ENCODE peak calls at places on chromosomes 3 and 15, in five cellular contexts. One of them, this sample, is unnamed.

GRCh38 chr3:188128905-188129304 is 25.1 kb upstream of the LPP start:
- DNase-seq in IMR-90: no peak
- DNase-seq in fibroblast of mammary gland: no peak
- DNase-seq in tibial nerve: no peak
- DNase-seq in mucosa of descending colon: no peak
- DNase-seq in this sample: no peak

GRCh38 chr15:97966924-97967620 is 6.6 kb downstream of the ARRDC4 start:
- DNase-seq in IMR-90: no peak
- DNase-seq in fibroblast of mammary gland: peak
- DNase-seq in tibial nerve: no peak
- DNase-seq in mucosa of descending colon: no peak
- DNase-seq in this sample: no peak

GRCh38 chr3:10816863-10817253 is 830 bp downstream of the SLC6A11 start:
- DNase-seq in IMR-90: no peak
- DNase-seq in fibroblast of mammary gland: no peak
- DNase-seq in tibial nerve: no peak
- DNase-seq in mucosa of descending colon: no peak
- DNase-seq in this sample: no peak

GRCh38 chr15:44603126-44603525 is 60.3 kb downstream of the SPG11 start:
- DNase-seq in IMR-90: no peak
- DNase-seq in fibroblast of mammary gland: no peak
- DNase-seq in tibial nerve: no peak
- DNase-seq in mucosa of descending colon: no peak
- DNase-seq in this sample: no peak

GRCh38 chr3:6528951-6529350 is 332.0 kb upstream of the GRM7 start:
- DNase-seq in IMR-90: no peak
- DNase-seq in fibroblast of mammary gland: no peak
- DNase-seq in tibial nerve: no peak
- DNase-seq in mucosa of descending colon: no peak
- DNase-seq in this sample: peak

GRCh38 chr3:183369117-183369516 is 59.3 kb downstream of the MCF2L2 start:
- DNase-seq in IMR-90: no peak
- DNase-seq in fibroblast of mammary gland: no peak
- DNase-seq in tibial nerve: no peak
- DNase-seq in mucosa of descending colon: no peak
- DNase-seq in this sample: no peak

GRCh38 chr3:140096037-140096436 is 161.1 kb downstream of the CLSTN2 start:
- DNase-seq in IMR-90: no peak
- DNase-seq in fibroblast of mammary gland: no peak
- DNase-seq in tibial nerve: no peak
- DNase-seq in mucosa of descending colon: no peak
- DNase-seq in this sample: no peak

GRCh38 chr15:65916664-65917406 is 47.5 kb downstream of the RAB11A start:
- DNase-seq in IMR-90: peak
- DNase-seq in fibroblast of mammary gland: peak
- DNase-seq in tibial nerve: peak
- DNase-seq in mucosa of descending colon: peak
- DNase-seq in this sample: peak

GRCh38 chr3:122324871-122325323 is at the start of gene CSTA:
- DNase-seq in IMR-90: no peak
- DNase-seq in fibroblast of mammary gland: peak
- DNase-seq in tibial nerve: no peak
- DNase-seq in mucosa of descending colon: no peak
- DNase-seq in this sample: peak

GRCh38 chr15:95409924-95410323 is 920.6 kb upstream of the NR2F2 start:
- DNase-seq in IMR-90: peak
- DNase-seq in fibroblast of mammary gland: no peak
- DNase-seq in tibial nerve: no peak
- DNase-seq in mucosa of descending colon: no peak
- DNase-seq in this sample: no peak

GRCh38 chr15:98551936-98552562 is 96.3 kb upstream of the IGF1R start:
- DNase-seq in IMR-90: no peak
- DNase-seq in fibroblast of mammary gland: no peak
- DNase-seq in tibial nerve: no peak
- DNase-seq in mucosa of descending colon: no peak
- DNase-seq in this sample: no peak

GRCh38 chr3:174251696-174252095 is 607.4 kb upstream of the NAALADL2 start:
- DNase-seq in IMR-90: no peak
- DNase-seq in fibroblast of mammary gland: no peak
- DNase-seq in tibial nerve: no peak
- DNase-seq in mucosa of descending colon: no peak
- DNase-seq in this sample: no peak

GRCh38 chr3:124887177-124887995 is at the start of gene ITGB5:
- DNase-seq in IMR-90: peak
- DNase-seq in fibroblast of mammary gland: peak
- DNase-seq in tibial nerve: peak
- DNase-seq in mucosa of descending colon: peak
- DNase-seq in this sample: peak

GRCh38 chr3:77254967-77255831 is 215.3 kb downstream of the ROBO2 start:
- DNase-seq in IMR-90: peak
- DNase-seq in fibroblast of mammary gland: peak
- DNase-seq in tibial nerve: peak
- DNase-seq in mucosa of descending colon: no peak
- DNase-seq in this sample: peak

GRCh38 chr15:40103864-40104271 is 4.8 kb downstream of the BMF start:
- DNase-seq in IMR-90: no peak
- DNase-seq in fibroblast of mammary gland: no peak
- DNase-seq in tibial nerve: no peak
- DNase-seq in mucosa of descending colon: no peak
- DNase-seq in this sample: no peak

GRCh38 chr3:132210476-132211346 is 106.5 kb upstream of the ACP3 start:
- DNase-seq in IMR-90: no peak
- DNase-seq in fibroblast of mammary gland: no peak
- DNase-seq in tibial nerve: no peak
- DNase-seq in mucosa of descending colon: peak
- DNase-seq in this sample: peak

DNA sequence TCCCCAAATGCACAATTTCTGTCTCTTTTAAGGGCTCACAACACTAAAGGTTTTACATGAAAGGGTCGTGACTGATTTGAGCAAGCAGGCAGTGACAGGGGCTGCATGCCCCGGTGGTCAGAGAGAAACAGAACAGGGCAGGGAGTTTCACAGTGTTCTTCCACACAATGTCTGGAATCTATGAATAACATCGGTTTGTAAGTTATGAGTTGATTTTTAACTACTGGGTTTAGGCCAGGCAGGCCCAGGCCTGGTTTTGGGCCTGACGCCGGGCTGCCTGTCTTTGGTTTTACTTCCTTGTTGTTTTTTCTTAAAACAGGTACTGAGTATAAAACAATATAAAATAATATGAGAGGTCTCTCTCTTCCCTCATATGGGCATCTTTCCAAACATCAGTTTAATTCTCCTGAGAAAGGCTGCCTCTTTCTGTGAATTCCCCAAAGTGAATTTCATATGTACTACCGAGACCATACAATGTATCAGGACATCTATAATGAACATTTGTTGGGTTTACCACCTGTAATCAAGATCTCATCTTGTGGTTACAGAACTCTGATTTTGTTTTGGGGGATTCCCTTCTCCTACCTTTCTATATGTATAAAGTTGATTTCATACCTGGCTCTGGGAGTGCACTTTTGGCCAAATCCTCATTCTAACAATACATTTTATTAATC is 74.4 kb downstream of the CD200 start:
- DNase-seq in IMR-90: no peak
- DNase-seq in fibroblast of mammary gland: no peak
- DNase-seq in tibial nerve: no peak
- DNase-seq in mucosa of descending colon: peak
- DNase-seq in this sample: no peak
- TF ChIP-seq CTCF in IMR-90: no peak
- TF ChIP-seq CTCF in fibroblast of mammary gland: no peak
- TF ChIP-seq CTCF in tibial nerve: no peak
- TF ChIP-seq CTCF in mucosa of descending colon: no peak
- TF ChIP-seq CTCF in this sample: no peak

GRCh38 chr15:31307270-31308184 is 19.1 kb upstream of the KLF13 start:
- DNase-seq in IMR-90: no peak
- DNase-seq in fibroblast of mammary gland: no peak
- DNase-seq in tibial nerve: no peak
- DNase-seq in mucosa of descending colon: no peak
- DNase-seq in this sample: no peak
- H3K4me3 ChIP-seq in IMR-90: no peak
- H3K4me3 ChIP-seq in fibroblast of mammary gland: no peak
- H3K4me3 ChIP-seq in tibial nerve: no peak
- H3K4me3 ChIP-seq in mucosa of descending colon: no peak
- H3K4me3 ChIP-seq in this sample: no peak

GRCh38 chr15:68481321-68481720 is 49.4 kb upstream of the ITGA11 start:
- DNase-seq in IMR-90: no peak
- DNase-seq in fibroblast of mammary gland: no peak
- DNase-seq in tibial nerve: no peak
- DNase-seq in mucosa of descending colon: no peak
- DNase-seq in this sample: no peak

GRCh38 chr15:68484220-68484619 is 52.3 kb upstream of the ITGA11 start:
- DNase-seq in IMR-90: no peak
- DNase-seq in fibroblast of mammary gland: no peak
- DNase-seq in tibial nerve: no peak
- DNase-seq in mucosa of descending colon: no peak
- DNase-seq in this sample: no peak

GRCh38 chr15:68480296-68480695 is 48.3 kb upstream of the ITGA11 start:
- DNase-seq in IMR-90: no peak
- DNase-seq in fibroblast of mammary gland: no peak
- DNase-seq in tibial nerve: no peak
- DNase-seq in mucosa of descending colon: no peak
- DNase-seq in this sample: no peak

GRCh38 chr15:68483165-68483564 is 51.2 kb upstream of the ITGA11 start:
- DNase-seq in IMR-90: no peak
- DNase-seq in fibroblast of mammary gland: no peak
- DNase-seq in tibial nerve: no peak
- DNase-seq in mucosa of descending colon: no peak
- DNase-seq in this sample: no peak

DNA sequence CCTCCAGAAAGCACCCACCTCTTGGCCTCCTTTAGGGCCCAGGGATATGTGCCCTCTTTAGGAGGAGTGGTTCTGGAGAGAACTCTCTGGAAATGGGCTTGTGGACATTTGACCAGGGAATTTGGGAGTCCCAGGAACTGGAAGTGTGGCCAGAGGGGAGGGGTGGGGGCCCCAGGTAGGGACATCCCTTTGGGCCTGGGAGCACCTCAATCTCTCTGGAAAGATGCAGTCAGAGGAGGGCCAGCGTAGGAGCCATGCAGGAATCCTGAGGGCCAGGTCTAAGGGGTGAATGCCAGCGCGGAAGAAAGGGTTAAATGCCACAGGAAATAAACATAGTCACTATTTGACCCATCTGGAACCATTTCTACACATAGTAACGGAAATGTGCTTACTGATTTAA is 50.3 kb upstream of the ITGA11 start:
- DNase-seq in IMR-90: no peak
- DNase-seq in fibroblast of mammary gland: no peak
- DNase-seq in tibial nerve: no peak
- DNase-seq in mucosa of descending colon: no peak
- DNase-seq in this sample: no peak
- TF ChIP-seq CTCF in IMR-90: no peak
- TF ChIP-seq CTCF in fibroblast of mammary gland: no peak
- TF ChIP-seq CTCF in tibial nerve: no peak
- TF ChIP-seq CTCF in mucosa of descending colon: no peak
- TF ChIP-seq CTCF in this sample: no peak

GRCh38 chr15:73753250-73754130 is at the start of gene INSYN1:
- DNase-seq in IMR-90: no peak
- DNase-seq in fibroblast of mammary gland: peak
- DNase-seq in tibial nerve: no peak
- DNase-seq in mucosa of descending colon: peak
- DNase-seq in this sample: peak

GRCh38 chr15:73751896-73752816 is 995 bp downstream of the INSYN1 start:
- DNase-seq in IMR-90: no peak
- DNase-seq in fibroblast of mammary gland: no peak
- DNase-seq in tibial nerve: no peak
- DNase-seq in mucosa of descending colon: no peak
- DNase-seq in this sample: no peak

GRCh38 chr15:73754461-73754860 is 1.3 kb upstream of the INSYN1 start:
- DNase-seq in IMR-90: no peak
- DNase-seq in fibroblast of mammary gland: no peak
- DNase-seq in tibial nerve: no peak
- DNase-seq in mucosa of descending colon: no peak
- DNase-seq in this sample: no peak

GRCh38 chr15:73751481-73751880 is 1.7 kb downstream of the INSYN1 start:
- DNase-seq in IMR-90: no peak
- DNase-seq in fibroblast of mammary gland: no peak
- DNase-seq in tibial nerve: no peak
- DNase-seq in mucosa of descending colon: no peak
- DNase-seq in this sample: no peak

GRCh38 chr15:73752817-73753214 is 335 bp downstream of the INSYN1 start:
- DNase-seq in IMR-90: no peak
- DNase-seq in fibroblast of mammary gland: no peak
- DNase-seq in tibial nerve: no peak
- DNase-seq in mucosa of descending colon: no peak
- DNase-seq in this sample: no peak
- H3K4me3 ChIP-seq in IMR-90: peak
- H3K4me3 ChIP-seq in fibroblast of mammary gland: no peak
- H3K4me3 ChIP-seq in tibial nerve: peak
- H3K4me3 ChIP-seq in mucosa of descending colon: peak
- H3K4me3 ChIP-seq in this sample: no peak

GRCh38 chr3:128745742-128746141 is 19.8 kb downstream of the RAB7A start:
- DNase-seq in IMR-90: no peak
- DNase-seq in fibroblast of mammary gland: no peak
- DNase-seq in tibial nerve: no peak
- DNase-seq in mucosa of descending colon: no peak
- DNase-seq in this sample: no peak
- TF ChIP-seq CTCF in IMR-90: peak
- TF ChIP-seq CTCF in fibroblast of mammary gland: no peak
- TF ChIP-seq CTCF in tibial nerve: no peak
- TF ChIP-seq CTCF in mucosa of descending colon: no peak
- TF ChIP-seq CTCF in this sample: no peak

GRCh38 chr3:172951511-172951910 is 189.5 kb downstream of the SPATA16 start:
- DNase-seq in IMR-90: no peak
- DNase-seq in fibroblast of mammary gland: no peak
- DNase-seq in tibial nerve: no peak
- DNase-seq in mucosa of descending colon: no peak
- DNase-seq in this sample: no peak
- H3K4me3 ChIP-seq in IMR-90: no peak
- H3K4me3 ChIP-seq in fibroblast of mammary gland: no peak
- H3K4me3 ChIP-seq in tibial nerve: no peak
- H3K4me3 ChIP-seq in mucosa of descending colon: no peak
- H3K4me3 ChIP-seq in this sample: no peak

This sample was measured in epithelial cell of esophagus.